ENCODE peak calls at places on chromosomes 11 and 22, in six cellular contexts. One of them, this sample, is unnamed.

GRCh38 chr22:38138961-38139360 is 28.5 kb upstream of the BAIAP2L2 start:
- DNase-seq in GM12878: no peak
- DNase-seq in PC-9: no peak
- DNase-seq in MM.1S: no peak
- DNase-seq in cardiac muscle cell: no peak
- DNase-seq in adrenal gland: no peak
- DNase-seq in this sample: no peak

GRCh38 chr11:69637956-69638871 is 2.7 kb upstream of the CCND1 start:
- DNase-seq in MM.1S: no peak
- DNase-seq in PC-9: peak; percentile 87
- DNase-seq in adrenal gland: peak; percentile 69
- DNase-seq in GM12878: no peak
- DNase-seq in cardiac muscle cell: peak; percentile 85
- DNase-seq in this sample: peak; percentile 56

GRCh38 chr11:131099013-131099412 is 182.7 kb upstream of the SNX19 start:
- DNase-seq in MM.1S: no peak
- DNase-seq in adrenal gland: no peak
- DNase-seq in PC-9: peak; percentile 55
- DNase-seq in GM12878: no peak
- DNase-seq in cardiac muscle cell: no peak
- DNase-seq in this sample: no peak

GRCh38 chr22:42719133-42719532 is 1.5 kb downstream of the A4GALT start:
- DNase-seq in GM12878: no peak
- DNase-seq in cardiac muscle cell: no peak
- DNase-seq in MM.1S: no peak
- DNase-seq in adrenal gland: no peak
- DNase-seq in PC-9: no peak
- DNase-seq in this sample: no peak

GRCh38 chr11:27926469-27926868 is 181.5 kb downstream of the KIF18A start:
- DNase-seq in adrenal gland: no peak
- DNase-seq in GM12878: no peak
- DNase-seq in PC-9: no peak
- DNase-seq in cardiac muscle cell: no peak
- DNase-seq in MM.1S: no peak
- DNase-seq in this sample: no peak

GRCh38 chr11:72552399-72552910 is 118.1 kb upstream of the CLPB start:
- DNase-seq in MM.1S: no peak
- DNase-seq in PC-9: peak; percentile 21
- DNase-seq in adrenal gland: no peak
- DNase-seq in cardiac muscle cell: no peak
- DNase-seq in GM12878: no peak
- DNase-seq in this sample: no peak

GRCh38 chr22:37880668-37881440 is 25.2 kb upstream of the MICALL1 start:
- DNase-seq in MM.1S: no peak
- DNase-seq in GM12878: no peak
- DNase-seq in adrenal gland: no peak
- DNase-seq in PC-9: no peak
- DNase-seq in cardiac muscle cell: no peak
- DNase-seq in this sample: no peak

GRCh38 chr22:19750666-19751490 is 9.7 kb upstream of the TBX1 start:
- DNase-seq in cardiac muscle cell: no peak
- DNase-seq in adrenal gland: no peak
- DNase-seq in GM12878: no peak
- DNase-seq in MM.1S: no peak
- DNase-seq in PC-9: peak; percentile 59
- DNase-seq in this sample: no peak

GRCh38 chr11:28227460-28227859 is 119.3 kb downstream of the METTL15 start:
- DNase-seq in GM12878: no peak
- DNase-seq in adrenal gland: no peak
- DNase-seq in cardiac muscle cell: no peak
- DNase-seq in PC-9: no peak
- DNase-seq in MM.1S: no peak
- DNase-seq in this sample: no peak

GRCh38 chr11:12179019-12179418 is 68.6 kb downstream of the MICAL2 start:
- DNase-seq in adrenal gland: no peak
- DNase-seq in GM12878: no peak
- DNase-seq in PC-9: no peak
- DNase-seq in cardiac muscle cell: peak; percentile 33
- DNase-seq in MM.1S: no peak
- DNase-seq in this sample: peak; percentile 76

GRCh38 chr11:17129003-17129402 is 51.5 kb upstream of the RPS13 start:
- DNase-seq in adrenal gland: no peak
- DNase-seq in MM.1S: no peak
- DNase-seq in GM12878: no peak
- DNase-seq in cardiac muscle cell: no peak
- DNase-seq in PC-9: no peak
- DNase-seq in this sample: no peak

GRCh38 chr22:37431366-37431765 is 4.1 kb upstream of the ELFN2 start:
- DNase-seq in adrenal gland: no peak
- DNase-seq in GM12878: no peak
- DNase-seq in PC-9: no peak
- DNase-seq in MM.1S: no peak
- DNase-seq in cardiac muscle cell: no peak
- DNase-seq in this sample: no peak

GRCh38 chr11:27557223-27557622 is 50.7 kb upstream of the LIN7C start:
- DNase-seq in GM12878: no peak
- DNase-seq in cardiac muscle cell: no peak
- DNase-seq in PC-9: no peak
- DNase-seq in MM.1S: no peak
- DNase-seq in adrenal gland: no peak
- DNase-seq in this sample: no peak

GRCh38 chr11:22304337-22304961 is 33.7 kb upstream of the SLC17A6 start:
- DNase-seq in GM12878: no peak
- DNase-seq in MM.1S: peak; percentile 56
- DNase-seq in cardiac muscle cell: peak; percentile 62
- DNase-seq in adrenal gland: no peak
- DNase-seq in PC-9: no peak
- DNase-seq in this sample: peak; percentile 42

GRCh38 chr22:29309332-29310064 is 3.0 kb downstream of the GAS2L1 start:
- DNase-seq in GM12878: no peak
- DNase-seq in MM.1S: no peak
- DNase-seq in cardiac muscle cell: peak; percentile 51
- DNase-seq in PC-9: no peak
- DNase-seq in adrenal gland: peak; percentile 88
- DNase-seq in this sample: peak; percentile 73

GRCh38 chr22:39087881-39088687 is 9.0 kb upstream of the APOBEC3H start:
- DNase-seq in cardiac muscle cell: peak; percentile 80
- DNase-seq in MM.1S: no peak
- DNase-seq in GM12878: no peak
- DNase-seq in PC-9: no peak
- DNase-seq in adrenal gland: peak; percentile 58
- DNase-seq in this sample: no peak

GRCh38 chr11:43381802-43382201 is 23.1 kb downstream of the TTC17 start:
- DNase-seq in PC-9: no peak
- DNase-seq in GM12878: no peak
- DNase-seq in cardiac muscle cell: no peak
- DNase-seq in adrenal gland: no peak
- DNase-seq in MM.1S: no peak
- DNase-seq in this sample: no peak

GRCh38 chr11:3627291-3627690 is 14.5 kb downstream of the ART5 start:
- DNase-seq in PC-9: no peak
- DNase-seq in MM.1S: no peak
- DNase-seq in adrenal gland: no peak
- DNase-seq in GM12878: no peak
- DNase-seq in cardiac muscle cell: no peak
- DNase-seq in this sample: no peak

GRCh38 chr22:50162391-50162956 is 8.1 kb upstream of the PANX2 start:
- DNase-seq in adrenal gland: no peak
- DNase-seq in MM.1S: no peak
- DNase-seq in GM12878: no peak
- DNase-seq in cardiac muscle cell: no peak
- DNase-seq in PC-9: no peak
- DNase-seq in this sample: no peak

GRCh38 chr22:48630444-48630777 is 1197.3 kb downstream of the BRD1 start:
- DNase-seq in PC-9: no peak
- DNase-seq in cardiac muscle cell: no peak
- DNase-seq in adrenal gland: no peak
- DNase-seq in MM.1S: no peak
- DNase-seq in GM12878: no peak
- DNase-seq in this sample: no peak

GRCh38 chr22:46007848-46008261 is 30.9 kb upstream of the WNT7B start:
- DNase-seq in PC-9: no peak
- DNase-seq in MM.1S: no peak
- DNase-seq in GM12878: no peak
- DNase-seq in cardiac muscle cell: no peak
- DNase-seq in adrenal gland: peak; percentile 83
- DNase-seq in this sample: no peak

GRCh38 chr11:95144313-95145235 is 54.9 kb downstream of the ENDOD1 start:
- DNase-seq in cardiac muscle cell: no peak
- DNase-seq in GM12878: no peak
- DNase-seq in PC-9: no peak
- DNase-seq in MM.1S: no peak
- DNase-seq in adrenal gland: no peak
- DNase-seq in this sample: no peak

GRCh38 chr11:76169473-76169881 is 36.8 kb downstream of the WNT11 start:
- DNase-seq in adrenal gland: no peak
- DNase-seq in cardiac muscle cell: no peak
- DNase-seq in MM.1S: no peak
- DNase-seq in GM12878: peak; percentile 27
- DNase-seq in PC-9: no peak
- DNase-seq in this sample: no peak

GRCh38 chr11:116376547-116376946 is 396.2 kb downstream of the BUD13 start:
- DNase-seq in adrenal gland: no peak
- DNase-seq in GM12878: no peak
- DNase-seq in cardiac muscle cell: peak; percentile 84
- DNase-seq in PC-9: no peak
- DNase-seq in MM.1S: no peak
- DNase-seq in this sample: no peak

GRCh38 chr11:133582731-133583130 is 50.4 kb upstream of the OPCML start:
- DNase-seq in PC-9: no peak
- DNase-seq in adrenal gland: no peak
- DNase-seq in GM12878: no peak
- DNase-seq in cardiac muscle cell: no peak
- DNase-seq in MM.1S: no peak
- DNase-seq in this sample: no peak

GRCh38 chr22:38080468-38080846 is 3.5 kb downstream of the SLC16A8 start:
- DNase-seq in PC-9: no peak
- DNase-seq in GM12878: no peak
- DNase-seq in adrenal gland: no peak
- DNase-seq in MM.1S: no peak
- DNase-seq in cardiac muscle cell: no peak
- DNase-seq in this sample: no peak

GRCh38 chr11:13962198-13962561 is 343 bp upstream of the SPON1 start:
- DNase-seq in adrenal gland: no peak
- DNase-seq in MM.1S: no peak
- DNase-seq in cardiac muscle cell: no peak
- DNase-seq in GM12878: no peak
- DNase-seq in PC-9: no peak
- DNase-seq in this sample: peak; percentile 29
- H3K27me3 ChIP-seq in adrenal gland: peaks cover 30% of the 10 kb centered on the region
- H3K27me3 ChIP-seq in MM.1S: peaks cover 5% of the 10 kb centered on the region
- H3K27me3 ChIP-seq in cardiac muscle cell: peaks cover 71% of the 10 kb centered on the region
- H3K27me3 ChIP-seq in GM12878: peaks cover 10% of the 10 kb centered on the region
- H3K27me3 ChIP-seq in PC-9: no peaks in the 10 kb centered on the region
- H3K27me3 ChIP-seq in this sample: peaks cover 8% of the 10 kb centered on the region

GRCh38 chr22:44032126-44032730 is 8.1 kb downstream of the PARVB start:
- DNase-seq in cardiac muscle cell: peak; percentile 30
- DNase-seq in PC-9: no peak
- DNase-seq in GM12878: no peak
- DNase-seq in adrenal gland: no peak
- DNase-seq in MM.1S: no peak
- DNase-seq in this sample: no peak

GRCh38 chr22:44031111-44031963 is 7.2 kb downstream of the PARVB start:
- DNase-seq in adrenal gland: no peak
- DNase-seq in MM.1S: no peak
- DNase-seq in GM12878: no peak
- DNase-seq in cardiac muscle cell: no peak
- DNase-seq in PC-9: no peak
- DNase-seq in this sample: no peak

GRCh38 chr22:44030702-44031082 is 6.6 kb downstream of the PARVB start:
- DNase-seq in adrenal gland: no peak
- DNase-seq in MM.1S: no peak
- DNase-seq in GM12878: no peak
- DNase-seq in cardiac muscle cell: no peak
- DNase-seq in PC-9: no peak
- DNase-seq in this sample: no peak

GRCh38 chr22:44033287-44033686 is 9.2 kb downstream of the PARVB start:
- DNase-seq in adrenal gland: no peak
- DNase-seq in cardiac muscle cell: no peak
- DNase-seq in PC-9: no peak
- DNase-seq in GM12878: no peak
- DNase-seq in MM.1S: no peak
- DNase-seq in this sample: no peak

DNA sequence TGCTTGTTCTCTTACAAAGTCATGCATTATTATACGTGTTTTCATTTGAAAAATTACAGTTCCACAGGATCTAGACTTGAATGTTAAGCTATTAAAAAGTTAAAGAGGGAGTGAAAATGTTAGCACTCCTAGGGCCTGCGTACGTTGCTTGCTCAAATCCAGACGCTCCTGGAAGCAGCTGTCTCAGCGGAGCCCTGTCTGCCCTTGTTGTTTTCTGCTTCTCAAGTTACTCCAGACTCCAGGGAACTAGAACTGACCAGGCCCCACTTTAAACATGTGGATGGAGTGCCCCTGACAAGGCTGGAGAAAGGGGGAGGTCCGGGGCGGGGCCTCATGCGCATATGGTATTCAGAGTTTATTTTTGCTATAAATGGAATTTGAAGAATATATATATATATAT is 9.6 kb downstream of the PARVB start:
- DNase-seq in adrenal gland: no peak
- DNase-seq in cardiac muscle cell: peak; percentile 80
- DNase-seq in GM12878: no peak
- DNase-seq in PC-9: no peak
- DNase-seq in MM.1S: no peak
- DNase-seq in this sample: no peak
- H3K4me3 ChIP-seq in adrenal gland: no peak overlapping the region
- H3K4me3 ChIP-seq in cardiac muscle cell: no peak overlapping the region
- H3K4me3 ChIP-seq in GM12878: no peak overlapping the region
- H3K4me3 ChIP-seq in PC-9: no peak overlapping the region
- H3K4me3 ChIP-seq in MM.1S: no peak overlapping the region
- H3K4me3 ChIP-seq in this sample: no peak overlapping the region

DNA sequence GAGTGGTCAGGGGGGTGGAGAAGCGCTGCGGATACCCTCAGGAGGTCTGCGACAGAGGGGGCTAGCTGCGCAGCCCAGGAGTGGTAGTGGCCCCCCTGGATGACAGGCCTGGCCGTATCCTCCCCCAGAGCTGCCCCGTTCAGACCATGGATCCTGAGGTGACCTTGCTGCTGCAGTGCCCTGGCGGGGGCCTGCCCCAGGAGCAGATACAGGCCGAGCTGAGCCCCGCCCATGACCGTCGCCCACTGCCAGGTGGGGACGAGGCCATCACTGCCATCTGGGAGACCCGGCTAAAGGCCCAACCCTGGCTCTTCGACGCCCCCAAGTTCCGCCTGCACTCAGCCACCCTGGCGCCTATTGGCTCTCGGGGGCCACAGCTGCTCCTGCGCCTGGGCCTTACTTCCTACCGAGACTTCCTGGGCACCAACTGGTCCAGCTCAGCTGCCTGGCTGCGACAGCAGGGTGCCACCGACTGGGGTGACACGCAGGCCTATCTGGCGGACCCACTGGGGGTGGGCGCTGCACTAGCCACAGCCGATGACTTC is 505 bp downstream of the NUDT22 start:
- DNase-seq in adrenal gland: peak; percentile 79
- DNase-seq in cardiac muscle cell: no peak
- DNase-seq in PC-9: peak; percentile 63
- DNase-seq in GM12878: no peak
- DNase-seq in MM.1S: peak; percentile 49
- DNase-seq in this sample: peak; percentile 74
- H3K4me1 ChIP-seq in adrenal gland: peaks cover 16% of the 10 kb centered on the region
- H3K4me1 ChIP-seq in cardiac muscle cell: peaks cover 20% of the 10 kb centered on the region
- H3K4me1 ChIP-seq in PC-9: peaks cover 27% of the 10 kb centered on the region
- H3K4me1 ChIP-seq in GM12878: peaks cover 20% of the 10 kb centered on the region
- H3K4me1 ChIP-seq in MM.1S: peaks cover 14% of the 10 kb centered on the region
- H3K4me1 ChIP-seq in this sample: peaks cover 3% of the 10 kb centered on the region

GRCh38 chr22:27003301-27003700 is 345.9 kb downstream of the MIAT start:
- DNase-seq in adrenal gland: no peak
- DNase-seq in MM.1S: no peak
- DNase-seq in cardiac muscle cell: no peak
- DNase-seq in PC-9: no peak
- DNase-seq in GM12878: no peak
- DNase-seq in this sample: no peak
- H3K27me3 ChIP-seq in adrenal gland: peaks cover 11% of the 10 kb centered on the region
- H3K27me3 ChIP-seq in MM.1S: peaks cover 45% of the 10 kb centered on the region
- H3K27me3 ChIP-seq in cardiac muscle cell: no peaks in the 10 kb centered on the region
- H3K27me3 ChIP-seq in PC-9: no peaks in the 10 kb centered on the region
- H3K27me3 ChIP-seq in GM12878: no peaks in the 10 kb centered on the region
- H3K27me3 ChIP-seq in this sample: no peaks in the 10 kb centered on the region